ENCODE peak calls at places on chromosome 3, in seven cellular contexts. T is renal cortical epithelial cell; Y is activated CD8-positive, alpha-beta T cell treated with anti-CD3 and anti-CD28 coated beads, Interleukin-2, amount 10 ng/mL, durations not matched to agents 7 days and 5 days; M is SK-N-DZ; K is frontal cortex; H is fibroblast of lung; J is activated naive CD8-positive, alpha-beta T cell treated with anti-CD3 and anti-CD28 coated beads, Interleukin-2, amount 50 U/mL, for 24 hours. O is an unnamed sample.

GRCh38 chr3:13578246-13578645 is 29.3 kb downstream of the FBLN2 start:
- DNase-seq in K (no peak), M (no peak), T (no peak), Y (no peak), H (no peak), J (no peak), O (no peak)

GRCh38 chr3:143337387-143337786 is 217.8 kb downstream of the CHST2 start:
- DNase-seq in M (peak; percentile 62), K (no peak), J (no peak), Y (no peak), T (peak; percentile 60), H (no peak), O (no peak)

GRCh38 chr3:189833996-189834395 is 202.8 kb downstream of the TP63 start:
- DNase-seq in Y (no peak), M (no peak), K (no peak), J (no peak), T (no peak), H (no peak), O (no peak)

GRCh38 chr3:16378920-16379319 is 113.9 kb downstream of the OXNAD1 start:
- DNase-seq in T (no peak), K (no peak), H (peak; percentile 29), J (no peak), M (no peak), Y (no peak), O (peak; percentile 73)

GRCh38 chr3:77370413-77370812 is 330.5 kb downstream of the ROBO2 start:
- DNase-seq in M (no peak), T (peak; percentile 67), J (no peak), H (peak; percentile 83), Y (no peak), K (no peak), O (peak; percentile 82)

GRCh38 chr3:71189480-71189879 is 394.0 kb downstream of the FOXP1 start:
- DNase-seq in T (peak; percentile 37), M (no peak), Y (no peak), H (no peak), J (no peak), K (no peak), O (peak; percentile 54)

GRCh38 chr3:71121429-71122167 is 461.9 kb downstream of the FOXP1 start:
- DNase-seq in T (no peak), K (no peak), H (no peak), J (no peak), M (no peak), Y (no peak), O (no peak)

GRCh38 chr3:69370156-69370944 is 15.5 kb downstream of the FRMD4B start:
- DNase-seq in Y (peak; percentile 33), T (no peak), M (no peak), J (peak; percentile 15), H (no peak), K (no peak), O (peak; percentile 40)

GRCh38 chr3:10515396-10515795 is 10.0 kb upstream of the ATP2B2 start:
- DNase-seq in K (no peak), T (no peak), H (no peak), J (no peak), M (no peak), Y (no peak), O (no peak)

GRCh38 chr3:104273046-104273649 is 1093.6 kb upstream of the ALCAM start:
- DNase-seq in K (no peak), M (peak; percentile 15), Y (no peak), J (no peak), H (peak; percentile 58), T (peak; percentile 45), O (peak; percentile 55)

GRCh38 chr3:52244061-52244628 is 1.4 kb upstream of the PPM1M start:
- DNase-seq in J (peak; percentile 67), M (no peak), K (no peak), T (peak; percentile 72), Y (no peak), H (peak; percentile 19), O (peak; percentile 89)

GRCh38 chr3:187667526-187667925 is 2.7 kb downstream of the SST start:
- DNase-seq in M (no peak), J (no peak), T (no peak), Y (no peak), K (no peak), H (no peak), O (no peak)

O was measured in EL.